ENCODE peak calls at places on chromosomes 7 and 10, in six cellular contexts. Z, V, R, W, F and X are unnamed samples.

GRCh38 chr10:73920084-73920483 is 9.2 kb downstream of the PLAU start:
- DNase-seq in Z (peak), V (peak), R (no peak), W (peak), F (peak), X (no peak)

GRCh38 chr7:113113912-113114311 is 4.4 kb downstream of the SMIM30 start:
- DNase-seq in Z (peak), V (no peak), R (no peak), W (peak), F (no peak), X (no peak)

GRCh38 chr10:91032614-91033248 is 111.8 kb upstream of the ANKRD1 start:
- DNase-seq in Z (no peak), V (peak), R (no peak), W (no peak), F (no peak), X (no peak)

GRCh38 chr10:86064219-86064618 is 302.4 kb downstream of the GRID1 start:
- DNase-seq in Z (no peak), V (no peak), R (no peak), W (no peak), F (no peak), X (no peak)

GRCh38 chr7:131111-132094 is 61.0 kb upstream of the FAM20C start:
- DNase-seq in Z (no peak), V (no peak), R (no peak), W (no peak), F (peak), X (no peak)

GRCh38 chr10:60314306-60314940 is 75.3 kb downstream of the ANK3 start:
- DNase-seq in Z (peak), V (peak), R (no peak), W (peak), F (no peak), X (no peak)

GRCh38 chr7:127665922-127666321 is 13.9 kb downstream of the SND1 start:
- DNase-seq in Z (no peak), V (no peak), R (no peak), W (no peak), F (no peak), X (no peak)

GRCh38 chr7:134720091-134720935 is 59.1 kb upstream of the CALD1 start:
- DNase-seq in Z (no peak), V (no peak), R (no peak), W (no peak), F (no peak), X (no peak)

GRCh38 chr7:135714534-135715009 is 13.4 kb downstream of the SLC13A4 start:
- DNase-seq in Z (no peak), V (peak), R (no peak), W (no peak), F (no peak), X (no peak)

GRCh38 chr7:901388-902154 is 25.2 kb downstream of the GET4 start:
- DNase-seq in Z (peak), V (peak), R (no peak), W (peak), F (peak), X (peak)

GRCh38 chr10:118259288-118259906 is 82.7 kb downstream of the FAM204A start:
- DNase-seq in Z (peak), V (no peak), R (no peak), W (peak), F (peak), X (no peak)